ENCODE peak calls at places on chromosomes 3 and 15, in four cellular contexts. W, J, M and S are unnamed samples.

GRCh38 chr15:48866141-48866563 is 11.8 kb upstream of the EID1 start:
- DNase-seq in J (peak; percentile 69), M (no peak), W (no peak), S (peak; percentile 71)

GRCh38 chr15:100163961-100164360 is 177.8 kb downstream of the ADAMTS17 start:
- DNase-seq in J (no peak), M (no peak), W (no peak), S (no peak)

GRCh38 chr3:135218304-135218703 is 423.2 kb downstream of the EPHB1 start:
- DNase-seq in W (no peak), M (no peak), J (no peak), S (no peak)

GRCh38 chr3:100254168-100254777 is 6.5 kb upstream of the TBC1D23 start:
- DNase-seq in M (peak; percentile 86), W (peak; percentile 47), J (peak; percentile 76), S (peak; percentile 60)

GRCh38 chr15:47708116-47708515 is 9.2 kb upstream of the SEMA6D start:
- DNase-seq in J (no peak), M (no peak), W (no peak), S (no peak)

GRCh38 chr3:73509812-73510211 is 114.9 kb downstream of the PDZRN3 start:
- DNase-seq in M (no peak), J (no peak), W (no peak), S (no peak)

GRCh38 chr3:158058775-158059174 is 47.4 kb downstream of the SHOX2 start:
- DNase-seq in M (peak; percentile 1), W (no peak), J (no peak), S (no peak)

GRCh38 chr3:46378426-46378942 is 7.7 kb downstream of the CCR5 start:
- DNase-seq in W (peak; percentile 68), J (peak; percentile 28), M (peak; percentile 75), S (no peak)

GRCh38 chr3:114839476-114839875 is 307.6 kb downstream of the ZBTB20 start:
- DNase-seq in M (no peak), W (no peak), J (peak; percentile 38), S (no peak)

GRCh38 chr3:59006791-59007517 is 42.9 kb downstream of the CFAP20DC start:
- DNase-seq in M (no peak), W (no peak), J (peak; percentile 61), S (no peak)

GRCh38 chr3:14687360-14687759 is 12.4 kb downstream of the C3orf20 start:
- DNase-seq in W (no peak), J (no peak), M (no peak), S (no peak)

GRCh38 chr15:63595688-63596087 is 1.5 kb upstream of the FBXL22 start:
- DNase-seq in M (no peak), W (no peak), J (no peak), S (no peak)

GRCh38 chr3:99933971-99934750 is 116.5 kb downstream of the CMSS1 start:
- DNase-seq in W (no peak), J (no peak), M (no peak), S (no peak)

GRCh38 chr15:85493258-85493657 is 112.9 kb downstream of the AKAP13 start:
- DNase-seq in W (no peak), J (no peak), M (no peak), S (no peak)

GRCh38 chr3:46845860-46846623 is 17.2 kb downstream of the MYL3 start:
- DNase-seq in M (peak; percentile 81), J (peak; percentile 79), W (peak; percentile 70), S (peak; percentile 79)

GRCh38 chr15:31503758-31504461 is 177.3 kb downstream of the KLF13 start:
- DNase-seq in W (no peak), M (no peak), J (no peak), S (no peak)

GRCh38 chr15:52171386-52171785 is 19.8 kb downstream of the GNB5 start:
- DNase-seq in J (no peak), W (no peak), M (no peak), S (no peak)

GRCh38 chr3:28835249-28835648 is 445.6 kb upstream of the RBMS3 start:
- DNase-seq in J (no peak), W (no peak), M (no peak), S (no peak)
- H3K27ac ChIP-seq in J (no peak overlapping the region), W (no peak overlapping the region), M (no peak overlapping the region), S (no peak overlapping the region)

GRCh38 chr15:69459063-69459462 is 6.4 kb downstream of the RPLP1 start:
- DNase-seq in W (peak; percentile 39), J (no peak), M (no peak), S (no peak)

GRCh38 chr15:69452702-69453513 is at the start of gene RPLP1:
- DNase-seq in W (peak; percentile 98), M (peak; percentile 98), J (peak; percentile 90), S (peak; percentile 96)

GRCh38 chr15:69457304-69458280 is 5.0 kb downstream of the RPLP1 start:
- DNase-seq in M (no peak), W (no peak), J (no peak), S (no peak)

GRCh38 chr15:69454953-69455352 is 2.3 kb downstream of the RPLP1 start:
- DNase-seq in W (no peak), J (no peak), M (no peak), S (no peak)

GRCh38 chr15:69456208-69457166 is 3.9 kb downstream of the RPLP1 start:
- DNase-seq in M (no peak), W (no peak), J (no peak), S (no peak)
- H3K27ac ChIP-seq in M (peak overlapping the region; percentile 21), W (no peak overlapping the region), J (no peak overlapping the region), S (no peak overlapping the region)

GRCh38 chr3:20861454-20861853 is 675.4 kb upstream of the SGO1 start:
- DNase-seq in J (peak; percentile 10), M (no peak), W (no peak), S (no peak)
- H3K27ac ChIP-seq in J (no peak overlapping the region), M (no peak overlapping the region), W (no peak overlapping the region), S (no peak overlapping the region)

GRCh38 chr3:42432485-42432884 is 22.1 kb upstream of the LYZL4 start:
- DNase-seq in J (no peak), W (no peak), M (no peak), S (no peak)
- H3K27ac ChIP-seq in J (no peak overlapping the region), W (no peak overlapping the region), M (no peak overlapping the region), S (no peak overlapping the region)

DNA sequence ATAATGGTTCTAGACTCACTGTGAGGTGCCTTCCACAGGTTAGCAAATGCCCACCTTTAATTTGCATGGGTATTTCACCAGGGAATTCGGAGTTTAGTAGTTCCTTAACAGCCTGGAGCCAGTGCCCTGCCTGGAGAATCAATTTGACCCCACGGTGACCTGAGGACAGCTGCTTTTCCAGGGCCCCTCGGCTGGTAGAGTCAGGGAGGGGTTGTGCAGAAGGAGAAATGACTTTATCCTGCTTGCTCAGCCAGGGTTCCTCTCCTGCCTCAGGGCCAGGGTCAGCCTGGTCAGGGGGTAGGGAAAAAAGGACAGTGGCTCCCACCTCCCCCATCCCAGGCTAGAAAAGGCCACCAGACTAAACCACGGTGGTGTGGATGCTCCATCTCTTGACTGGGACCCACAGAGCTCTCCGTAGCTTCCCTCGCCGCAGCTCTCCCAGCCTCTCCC is 12.0 kb downstream of the DLL4 start:
- DNase-seq in J (no peak), W (no peak), M (peak; percentile 28), S (no peak)
- H3K27ac ChIP-seq in J (peak overlapping the region; percentile 74), W (peak overlapping the region; percentile 88), M (no peak overlapping the region), S (peak overlapping the region; percentile 47)

GRCh38 chr3:16547958-16548357 is 34.5 kb upstream of the RFTN1 start:
- DNase-seq in M (no peak), J (no peak), W (no peak), S (no peak)
- H3K27ac ChIP-seq in M (no peak overlapping the region), J (no peak overlapping the region), W (no peak overlapping the region), S (peak overlapping the region; percentile 67)

GRCh38 chr3:125389282-125389681 is 14.2 kb upstream of the ZNF148 start:
- DNase-seq in W (no peak), J (no peak), M (no peak), S (no peak)

GRCh38 chr3:125382323-125382722 is 7.2 kb upstream of the ZNF148 start:
- DNase-seq in W (no peak), J (no peak), M (no peak), S (no peak)

GRCh38 chr3:125383744-125384143 is 8.6 kb upstream of the ZNF148 start:
- DNase-seq in W (no peak), J (no peak), M (no peak), S (no peak)

GRCh38 chr3:125381743-125382142 is 6.6 kb upstream of the ZNF148 start:
- DNase-seq in W (no peak), J (peak; percentile 63), M (no peak), S (no peak)

DNA sequence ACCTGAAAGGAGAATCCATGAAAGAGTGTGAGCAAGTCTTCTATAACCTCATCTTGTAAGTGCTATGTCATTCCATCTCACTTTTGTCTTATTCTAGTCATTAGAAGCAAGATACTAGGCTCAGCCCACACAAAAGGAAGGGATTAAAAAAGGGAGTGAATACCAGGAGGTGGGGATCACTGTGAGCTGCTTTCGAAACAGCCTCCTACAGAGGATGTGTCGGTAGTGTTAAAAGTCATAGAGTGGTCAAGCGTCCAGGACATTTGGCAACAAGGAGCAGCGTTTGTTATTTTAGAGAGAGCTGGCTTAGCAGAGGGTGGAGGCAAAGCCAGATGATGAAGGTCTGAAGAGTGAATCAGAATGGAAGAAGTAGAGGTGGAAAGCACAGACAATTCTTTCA is 11.7 kb upstream of the ZNF148 start:
- DNase-seq in W (no peak), J (peak; percentile 80), M (peak; percentile 67), S (no peak)
- H3K27ac ChIP-seq in W (no peak overlapping the region), J (no peak overlapping the region), M (peak overlapping the region; percentile 90), S (no peak overlapping the region)

DNA sequence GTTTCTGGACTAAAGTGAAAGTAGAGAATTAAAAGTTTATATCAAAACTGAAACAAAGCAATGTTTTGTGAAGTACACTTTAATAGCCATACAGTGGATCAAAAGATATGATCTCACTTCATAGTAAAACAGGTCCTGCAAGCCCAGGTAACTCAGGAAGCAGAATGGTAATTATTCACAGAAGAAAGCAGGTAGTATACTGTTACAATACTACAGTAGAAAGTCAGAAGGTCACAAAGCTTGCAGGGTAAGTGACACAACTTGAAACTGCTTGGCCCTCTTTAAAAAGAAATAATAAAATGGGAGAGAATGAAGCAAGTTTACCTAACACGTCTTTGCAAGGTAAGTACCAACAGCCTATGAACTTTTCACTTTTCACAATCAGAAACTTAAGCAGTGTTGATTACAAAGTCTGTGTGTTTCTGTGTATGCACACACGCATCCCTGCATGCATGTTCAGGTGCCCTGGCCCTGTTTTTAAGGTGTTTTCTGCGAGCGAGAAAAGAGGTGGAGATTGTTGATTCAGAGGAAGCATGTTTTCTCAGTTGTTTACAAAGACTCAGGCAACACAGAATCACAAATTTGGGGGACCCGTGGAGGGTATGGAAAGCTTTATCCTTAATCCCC is at the start of gene NAALADL2:
- DNase-seq in M (no peak), W (no peak), J (no peak), S (no peak)
- H3K27ac ChIP-seq in M (no peak within 1 kb of the TSS), W (peak within 1 kb of the TSS; percentile 71), J (no peak within 1 kb of the TSS), S (no peak within 1 kb of the TSS)